ENCODE peak calls at places on chromosomes 6 and 20, in four cellular contexts. One of them, this sample, is unnamed.

GRCh38 chr20:39849664-39850063 is 839.4 kb downstream of the MAFB start:
- DNase-seq in IMR-90: peak
- DNase-seq in GM12878: no peak
- DNase-seq in K562: no peak
- DNase-seq in this sample: peak

GRCh38 chr6:89793586-89793985 is 26.0 kb downstream of the MDN1 start:
- DNase-seq in GM12878: no peak
- DNase-seq in K562: no peak
- DNase-seq in IMR-90: no peak
- DNase-seq in this sample: no peak

GRCh38 chr6:4295058-4295788 is 159.8 kb upstream of the ECI2 start:
- DNase-seq in IMR-90: no peak
- DNase-seq in GM12878: no peak
- DNase-seq in K562: no peak
- DNase-seq in this sample: no peak

GRCh38 chr6:20402181-20403079 is 751 bp downstream of the E2F3 start:
- DNase-seq in GM12878: no peak
- DNase-seq in K562: peak
- DNase-seq in IMR-90: no peak
- DNase-seq in this sample: peak

GRCh38 chr6:90701146-90701781 is 114.4 kb upstream of the MAP3K7 start:
- DNase-seq in IMR-90: no peak
- DNase-seq in K562: peak
- DNase-seq in GM12878: no peak
- DNase-seq in this sample: no peak

GRCh38 chr20:61886721-61887658 is 178.7 kb downstream of the TAF4 start:
- DNase-seq in K562: peak
- DNase-seq in IMR-90: peak
- DNase-seq in GM12878: no peak
- DNase-seq in this sample: peak

GRCh38 chr6:45775026-45775697 is 240.5 kb downstream of the CLIC5 start:
- DNase-seq in IMR-90: no peak
- DNase-seq in K562: no peak
- DNase-seq in GM12878: no peak
- DNase-seq in this sample: no peak

GRCh38 chr6:108947114-108947854 is 99.1 kb downstream of the ARMC2 start:
- DNase-seq in IMR-90: peak
- DNase-seq in GM12878: no peak
- DNase-seq in K562: no peak
- DNase-seq in this sample: no peak

GRCh38 chr20:13953227-13953626 is 37.2 kb downstream of the SEL1L2 start:
- DNase-seq in K562: peak
- DNase-seq in GM12878: no peak
- DNase-seq in IMR-90: no peak
- DNase-seq in this sample: no peak

GRCh38 chr6:55176958-55177357 is 2.6 kb downstream of the HCRTR2 start:
- DNase-seq in GM12878: no peak
- DNase-seq in K562: no peak
- DNase-seq in IMR-90: peak
- DNase-seq in this sample: no peak

GRCh38 chr6:116210750-116211425 is 43.0 kb downstream of the TSPYL4 start:
- DNase-seq in IMR-90: peak
- DNase-seq in GM12878: no peak
- DNase-seq in K562: no peak
- DNase-seq in this sample: no peak

GRCh38 chr6:51299649-51300380 is 481.1 kb downstream of the TFAP2B start:
- DNase-seq in K562: no peak
- DNase-seq in IMR-90: no peak
- DNase-seq in GM12878: no peak
- DNase-seq in this sample: no peak

GRCh38 chr6:51303313-51303712 is 484.6 kb downstream of the TFAP2B start:
- DNase-seq in IMR-90: no peak
- DNase-seq in GM12878: no peak
- DNase-seq in K562: no peak
- DNase-seq in this sample: no peak

GRCh38 chr6:51301969-51302368 is 483.3 kb downstream of the TFAP2B start:
- DNase-seq in K562: no peak
- DNase-seq in GM12878: no peak
- DNase-seq in IMR-90: no peak
- DNase-seq in this sample: no peak

DNA sequence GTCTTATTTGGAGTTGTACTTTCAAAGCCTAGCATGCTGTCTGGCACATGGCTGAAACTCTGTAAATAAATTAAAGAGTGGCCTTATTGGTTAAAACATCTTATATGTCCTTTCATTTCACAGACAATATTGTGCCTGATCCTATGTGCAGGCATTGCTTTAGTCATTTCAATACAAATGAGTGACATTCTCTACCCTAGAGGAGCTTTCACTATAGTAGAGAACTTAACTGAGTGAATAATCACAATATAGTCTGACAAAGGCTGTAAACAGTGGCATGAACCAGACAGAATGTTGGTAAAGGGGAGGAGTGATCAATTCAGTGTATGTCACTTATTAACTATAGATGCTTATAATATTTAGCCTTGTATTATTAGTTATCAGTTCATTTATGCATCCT is 481.8 kb downstream of the TFAP2B start:
- DNase-seq in K562: no peak
- DNase-seq in GM12878: no peak
- DNase-seq in IMR-90: no peak
- DNase-seq in this sample: no peak
- TF ChIP-seq FOS in K562: no peak
- TF ChIP-seq FOS in GM12878: no peak
- TF ChIP-seq FOS in IMR-90: no peak
- TF ChIP-seq FOS in this sample: no peak

DNA sequence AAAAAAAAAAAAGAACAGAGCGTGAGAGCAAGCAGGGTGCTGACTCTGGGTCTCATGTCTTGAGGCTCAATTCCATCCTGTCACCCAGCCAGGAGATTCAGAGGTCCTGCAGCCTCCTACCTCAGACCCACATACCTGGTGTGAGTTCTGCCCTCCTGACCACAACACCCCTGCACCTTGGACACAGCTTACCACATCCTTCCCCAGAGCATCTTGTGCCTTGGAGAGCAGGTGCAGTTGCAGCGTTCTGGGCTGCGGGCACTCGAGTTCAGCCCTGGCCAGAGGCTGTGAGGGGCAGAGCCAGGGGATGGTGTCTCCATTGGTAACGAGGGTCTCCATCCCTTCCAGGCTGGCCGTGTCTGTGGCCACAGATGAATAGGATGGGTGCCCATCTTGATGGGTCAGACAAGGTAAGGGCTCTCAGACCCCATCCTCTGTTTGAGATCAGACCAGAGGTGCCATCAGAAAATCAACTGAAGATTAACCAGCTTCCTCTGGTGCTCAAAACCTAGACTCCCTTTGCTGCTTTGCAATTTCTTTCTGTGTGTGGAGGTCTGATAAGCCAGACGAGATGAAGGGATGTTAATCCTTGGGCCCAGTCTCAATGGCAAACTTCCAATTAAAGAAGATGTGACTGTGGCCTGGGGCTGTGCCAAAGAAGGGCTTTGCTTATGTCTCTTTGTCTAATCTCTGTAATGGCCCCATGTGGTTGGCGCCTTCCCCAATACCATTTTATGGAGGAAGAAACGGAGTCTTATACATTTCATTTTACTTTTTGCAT is 14.7 kb upstream of the ZNF831 start:
- DNase-seq in IMR-90: no peak
- DNase-seq in K562: peak
- DNase-seq in GM12878: no peak
- DNase-seq in this sample: no peak
- TF ChIP-seq FOS in IMR-90: no peak
- TF ChIP-seq FOS in K562: no peak
- TF ChIP-seq FOS in GM12878: no peak
- TF ChIP-seq FOS in this sample: no peak

GRCh38 chr6:153086225-153086990 is 44.7 kb downstream of the RGS17 start:
- DNase-seq in GM12878: no peak
- DNase-seq in IMR-90: no peak
- DNase-seq in K562: no peak
- DNase-seq in this sample: no peak

GRCh38 chr6:153083869-153084268 is 47.2 kb downstream of the RGS17 start:
- DNase-seq in GM12878: no peak
- DNase-seq in IMR-90: no peak
- DNase-seq in K562: no peak
- DNase-seq in this sample: no peak

GRCh38 chr6:153085239-153085638 is 45.8 kb downstream of the RGS17 start:
- DNase-seq in K562: no peak
- DNase-seq in IMR-90: no peak
- DNase-seq in GM12878: no peak
- DNase-seq in this sample: peak

GRCh38 chr6:153081914-153082313 is 49.2 kb downstream of the RGS17 start:
- DNase-seq in IMR-90: no peak
- DNase-seq in GM12878: no peak
- DNase-seq in K562: no peak
- DNase-seq in this sample: no peak

GRCh38 chr6:153084393-153084792 is 46.7 kb downstream of the RGS17 start:
- DNase-seq in GM12878: no peak
- DNase-seq in IMR-90: peak
- DNase-seq in K562: no peak
- DNase-seq in this sample: no peak
- TF ChIP-seq FOS in GM12878: no peak
- TF ChIP-seq FOS in IMR-90: peak
- TF ChIP-seq FOS in K562: no peak
- TF ChIP-seq FOS in this sample: no peak

GRCh38 chr6:154292855-154293519 is 63.6 kb downstream of the IPCEF1 start:
- DNase-seq in IMR-90: peak
- DNase-seq in GM12878: no peak
- DNase-seq in K562: no peak
- DNase-seq in this sample: peak
- TF ChIP-seq FOS in IMR-90: peak
- TF ChIP-seq FOS in GM12878: no peak
- TF ChIP-seq FOS in K562: no peak
- TF ChIP-seq FOS in this sample: peak

GRCh38 chr20:38723069-38723981 is 961 bp upstream of the SLC32A1 start:
- DNase-seq in IMR-90: no peak
- DNase-seq in GM12878: no peak
- DNase-seq in K562: no peak
- DNase-seq in this sample: no peak
- TF ChIP-seq FOS in IMR-90: no peak
- TF ChIP-seq FOS in GM12878: no peak
- TF ChIP-seq FOS in K562: no peak
- TF ChIP-seq FOS in this sample: no peak

This sample was measured in endothelial cell of umbilical vein.